ENCODE peak calls at places on chromosomes 11 and 22, in seven cellular contexts. A is coronary artery, F is Peyer's patch, P is astrocyte, J is dorsolateral prefrontal cortex, E is ovary, C is keratinocyte. T is an unnamed sample.

GRCh38 chr11:63765688-63766241 is 2.8 kb downstream of the ZFTA start:
- DNase-seq in A (no peak), F (no peak), P (no peak), J (no peak), E (peak; percentile 37), C (no peak), T (no peak)

GRCh38 chr11:96614846-96615245 is 225.0 kb downstream of the JRKL start:
- DNase-seq in A (no peak), F (no peak), P (no peak), J (no peak), E (no peak), C (no peak), T (no peak)

GRCh38 chr11:2515401-2516275 is 70.8 kb downstream of the KCNQ1 start:
- DNase-seq in A (no peak), F (peak; percentile 26), P (no peak), J (no peak), E (peak; percentile 8), C (no peak), T (peak; percentile 6)

GRCh38 chr22:41344189-41344788 is 37.5 kb upstream of the TEF start:
- DNase-seq in A (no peak), F (no peak), P (no peak), J (no peak), E (no peak), C (no peak), T (no peak)

GRCh38 chr22:32842486-32842885 is 41.0 kb downstream of the TIMP3 start:
- DNase-seq in A (no peak), F (no peak), P (peak; percentile 50), J (no peak), E (no peak), C (no peak), T (no peak)

GRCh38 chr11:22079133-22079847 is 113.6 kb upstream of the ANO5 start:
- DNase-seq in A (no peak), F (no peak), P (no peak), J (no peak), E (no peak), C (no peak), T (no peak)

GRCh38 chr11:93986716-93987115 is 34.4 kb upstream of the HEPHL1 start:
- DNase-seq in A (no peak), F (no peak), P (peak; percentile 48), J (no peak), E (no peak), C (no peak), T (no peak)

GRCh38 chr11:131118247-131118646 is 202.0 kb upstream of the SNX19 start:
- DNase-seq in A (no peak), F (no peak), P (no peak), J (no peak), E (no peak), C (peak; percentile 36), T (no peak)

GRCh38 chr22:49500076-49500460 is 327.6 kb downstream of the BRD1 start:
- DNase-seq in A (no peak), F (no peak), P (no peak), J (no peak), E (no peak), C (no peak), T (no peak)

GRCh38 chr22:27318516-27318915 is 483.0 kb downstream of the MN1 start:
- DNase-seq in A (no peak), F (no peak), P (peak; percentile 91), J (no peak), E (peak; percentile 52), C (no peak), T (no peak)

GRCh38 chr22:49355206-49355920 is 472.3 kb downstream of the BRD1 start:
- DNase-seq in A (peak; percentile 65), F (peak; percentile 25), P (no peak), J (no peak), E (no peak), C (no peak), T (no peak)

GRCh38 chr11:90449643-90450042 is 226.8 kb upstream of the CHORDC1 start:
- DNase-seq in A (no peak), F (no peak), P (no peak), J (no peak), E (no peak), C (no peak), T (no peak)

GRCh38 chr11:131823772-131824171 is 453.4 kb downstream of the NTM start:
- DNase-seq in A (no peak), F (no peak), P (no peak), J (no peak), E (no peak), C (no peak), T (no peak)

GRCh38 chr11:81644239-81644840 is 1089.3 kb downstream of the FAM181B start:
- DNase-seq in A (no peak), F (no peak), P (peak; percentile 14), J (no peak), E (no peak), C (peak; percentile 21), T (no peak)

GRCh38 chr11:3058753-3059664 is 1.8 kb upstream of the CARS1 start:
- DNase-seq in A (no peak), F (no peak), P (peak; percentile 81), J (no peak), E (no peak), C (no peak), T (no peak)

GRCh38 chr11:79404325-79404724 is 36.5 kb downstream of the TENM4 start:
- DNase-seq in A (no peak), F (no peak), P (no peak), J (no peak), E (peak; percentile 50), C (no peak), T (no peak)

GRCh38 chr11:26333906-26334305 is 2.0 kb downstream of the ANO3 start:
- DNase-seq in A (no peak), F (no peak), P (no peak), J (no peak), E (no peak), C (no peak), T (no peak)

GRCh38 chr11:115042002-115042401 is 363.7 kb downstream of the NXPE2 start:
- DNase-seq in A (no peak), F (no peak), P (no peak), J (no peak), E (no peak), C (no peak), T (no peak)

GRCh38 chr22:25006354-25006753 is 53.8 kb downstream of the KIAA1671 start:
- DNase-seq in A (no peak), F (no peak), P (no peak), J (no peak), E (no peak), C (no peak), T (no peak)

GRCh38 chr22:17319541-17319940 is 49.7 kb upstream of the CECR2 start:
- DNase-seq in A (no peak), F (peak; percentile 30), P (no peak), J (no peak), E (no peak), C (no peak), T (no peak)

GRCh38 chr11:86606849-86607481 is 65.5 kb downstream of the ME3 start:
- DNase-seq in A (no peak), F (no peak), P (peak; percentile 37), J (no peak), E (no peak), C (no peak), T (no peak)
- TF ChIP-seq CTCF in A (no peak), F (no peak), P (no peak), J (no peak), E (no peak), C (no peak), T (no peak)

DNA sequence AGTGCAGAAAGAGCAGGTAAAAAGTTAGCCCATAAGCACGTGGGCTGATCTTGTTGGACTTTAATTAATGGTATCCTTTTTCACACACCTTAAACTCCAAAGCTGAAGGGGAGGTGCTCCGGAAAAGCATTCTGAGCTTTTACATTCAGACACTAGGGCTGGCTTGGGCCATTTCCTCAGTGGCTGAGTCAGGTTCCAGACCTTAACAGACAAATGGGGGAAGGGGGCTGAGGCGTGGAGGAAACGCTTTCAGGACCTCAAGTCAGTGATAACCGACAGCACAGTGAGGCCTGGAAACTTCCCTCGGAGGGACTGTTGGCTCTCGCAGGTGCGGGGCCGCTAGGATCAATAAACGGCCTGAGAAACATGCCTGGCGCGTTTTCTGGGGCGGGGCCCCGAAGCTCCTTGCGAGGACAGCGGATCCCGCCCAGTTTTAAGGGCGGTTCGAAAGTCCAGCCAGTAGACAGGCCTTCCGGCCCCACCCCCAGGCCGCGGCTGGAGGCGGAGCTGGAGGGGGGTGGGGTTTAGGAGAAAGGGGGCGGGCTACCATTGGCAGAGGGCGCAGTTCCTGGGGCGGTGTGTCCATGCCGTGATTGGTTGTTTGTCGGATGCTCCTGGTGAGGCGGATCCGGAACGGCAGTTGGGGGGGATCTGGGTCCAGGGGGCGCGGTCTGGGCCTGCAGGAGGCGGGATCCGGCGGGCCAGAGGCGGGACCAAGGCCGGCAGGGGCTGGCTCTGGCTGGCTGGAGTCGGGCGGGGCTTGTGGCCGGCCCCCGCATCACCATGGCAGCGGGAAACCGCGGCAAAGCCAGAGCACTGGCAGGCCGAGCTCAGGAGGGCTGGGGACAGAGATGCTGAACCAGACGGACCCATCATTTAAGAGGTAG is 8.0 kb downstream of the C11orf52 start:
- DNase-seq in A (peak; percentile 98), F (peak; percentile 98), P (peak; percentile 87), J (peak; percentile 98), E (peak; percentile 97), C (peak; percentile 81), T (peak; percentile 97)
- TF ChIP-seq CTCF in A (no peak), F (no peak), P (no peak), J (no peak), E (no peak), C (no peak), T (no peak)

GRCh38 chr22:19495562-19496323 is 16.0 kb downstream of the CDC45 start:
- DNase-seq in A (no peak), F (no peak), P (no peak), J (no peak), E (no peak), C (no peak), T (no peak)
- TF ChIP-seq CTCF in A (no peak), F (no peak), P (peak; percentile 7), J (no peak), E (no peak), C (no peak), T (peak; percentile 15)

DNA sequence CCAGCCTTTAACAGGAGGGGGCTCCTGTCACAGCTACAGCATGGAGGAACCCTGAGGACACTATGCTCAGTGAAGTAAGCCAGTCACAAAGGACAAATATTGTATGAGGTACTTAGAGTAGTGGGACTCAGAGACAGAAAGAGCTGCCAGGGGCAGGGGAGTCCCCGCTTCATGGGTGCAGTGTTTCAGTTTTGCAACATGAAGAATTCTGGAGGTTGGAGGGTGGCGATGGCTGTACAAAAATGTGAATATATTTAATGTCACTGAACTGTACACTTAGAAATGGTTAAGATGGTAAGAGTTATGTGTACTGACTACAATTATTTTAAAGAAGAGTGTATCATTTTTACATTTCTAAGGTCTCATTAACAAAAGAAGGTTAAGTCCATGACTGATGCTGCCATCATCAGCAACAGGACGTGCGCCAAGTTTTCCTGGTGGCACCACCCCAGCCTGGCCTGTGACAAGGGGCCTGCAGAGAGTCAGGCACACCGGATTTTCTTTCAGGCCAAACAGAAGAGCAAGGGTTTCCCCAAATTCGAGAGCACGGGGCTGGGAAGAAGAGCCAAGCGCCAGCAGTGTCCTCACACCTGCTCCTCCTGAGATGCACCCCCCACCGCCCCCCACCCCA is 22.1 kb downstream of the YPEL1 start:
- DNase-seq in A (no peak), F (no peak), P (no peak), J (no peak), E (no peak), C (no peak), T (no peak)
- TF ChIP-seq CTCF in A (no peak), F (no peak), P (no peak), J (no peak), E (no peak), C (no peak), T (no peak)